ENCODE peak calls at places on chromosomes 5 and 9, in seven cellular contexts. F, K, G, Q, U, X and T are unnamed samples.

GRCh38 chr5:54883374-54884194 is 101.8 kb downstream of the ESM1 start:
- DNase-seq in F (peak), K (no peak), G (peak), Q (no peak), U (peak), X (no peak), T (no peak)

GRCh38 chr5:6568383-6568782 is 64.5 kb downstream of the NSUN2 start:
- DNase-seq in F (no peak), K (no peak), G (no peak), Q (no peak), U (no peak), X (no peak), T (no peak)

GRCh38 chr9:72557549-72557948 is 36.1 kb downstream of the TMC1 start:
- DNase-seq in F (peak), K (peak), G (no peak), Q (no peak), U (no peak), X (peak), T (peak)

GRCh38 chr5:168269950-168270349 is 21.5 kb upstream of the WWC1 start:
- DNase-seq in F (no peak), K (no peak), G (no peak), Q (no peak), U (peak), X (no peak), T (no peak)

GRCh38 chr9:127711226-127711701 is 4.2 kb downstream of the PTRH1 start:
- DNase-seq in F (no peak), K (no peak), G (no peak), Q (no peak), U (peak), X (no peak), T (no peak)

GRCh38 chr9:72773570-72773969 is 179.3 kb downstream of the ALDH1A1 start:
- DNase-seq in F (no peak), K (no peak), G (no peak), Q (no peak), U (no peak), X (no peak), T (no peak)

GRCh38 chr5:2103940-2104339 is 221.2 kb upstream of the IRX4 start:
- DNase-seq in F (no peak), K (no peak), G (no peak), Q (no peak), U (peak), X (no peak), T (no peak)

GRCh38 chr5:142715291-142715690 is 29.4 kb upstream of the FGF1 start:
- DNase-seq in F (no peak), K (no peak), G (no peak), Q (no peak), U (no peak), X (no peak), T (no peak)

GRCh38 chr5:151319334-151319733 is 15.8 kb upstream of the SLC36A3 start:
- DNase-seq in F (peak), K (peak), G (peak), Q (no peak), U (no peak), X (no peak), T (no peak)

GRCh38 chr5:180156141-180156540 is 52.9 kb downstream of the RASGEF1C start:
- DNase-seq in F (no peak), K (no peak), G (no peak), Q (no peak), U (no peak), X (no peak), T (no peak)

GRCh38 chr5:42944989-42945388 is 95.1 kb downstream of the ANXA2R start:
- DNase-seq in F (peak), K (peak), G (peak), Q (no peak), U (no peak), X (peak), T (no peak)

GRCh38 chr9:129102791-129103594 is 7.6 kb downstream of the CRAT start:
- DNase-seq in F (peak), K (peak), G (peak), Q (no peak), U (peak), X (no peak), T (no peak)

GRCh38 chr9:77912895-77913693 is 118.5 kb downstream of the GNAQ start:
- DNase-seq in F (no peak), K (no peak), G (no peak), Q (no peak), U (no peak), X (no peak), T (no peak)

GRCh38 chr5:10688651-10689171 is 72.3 kb downstream of the DAP start:
- DNase-seq in F (no peak), K (no peak), G (no peak), Q (no peak), U (no peak), X (no peak), T (no peak)

GRCh38 chr5:109704255-109704952 is 14.7 kb downstream of the MAN2A1 start:
- DNase-seq in F (no peak), K (no peak), G (no peak), Q (no peak), U (no peak), X (no peak), T (no peak)

GRCh38 chr5:53552561-53552960 is 7.9 kb upstream of the NDUFS4 start:
- DNase-seq in F (no peak), K (no peak), G (no peak), Q (no peak), U (peak), X (no peak), T (no peak)

GRCh38 chr9:130825051-130825651 is 9.9 kb upstream of the ABL1 start:
- DNase-seq in F (peak), K (no peak), G (peak), Q (no peak), U (peak), X (no peak), T (no peak)

GRCh38 chr9:92725266-92725545 is 39.4 kb downstream of the BICD2 start:
- DNase-seq in F (no peak), K (no peak), G (no peak), Q (no peak), U (no peak), X (no peak), T (no peak)

GRCh38 chr5:10588779-10589447 is 25.0 kb downstream of the ANKRD33B start:
- DNase-seq in F (no peak), K (no peak), G (no peak), Q (no peak), U (peak), X (no peak), T (no peak)

GRCh38 chr5:95332179-95332578 is 47.3 kb upstream of the MCTP1 start:
- DNase-seq in F (peak), K (no peak), G (no peak), Q (no peak), U (no peak), X (no peak), T (no peak)

GRCh38 chr9:110440161-110440560 is 102.5 kb upstream of the TXNDC8 start:
- DNase-seq in F (peak), K (peak), G (no peak), Q (no peak), U (peak), X (peak), T (no peak)